ENCODE peak calls at places on chromosome 1, in ten cellular contexts. L is GM12878, T is transverse colon, E is H1, G is endothelial cell of umbilical vein, R is GM23338, J is breast epithelium, B is HCT116, U is Panc1, A is K562. C is an unnamed sample.

GRCh38 chr1:215835951-215836350 is 268.8 kb downstream of the KCTD3 start:
- DNase-seq in L (no peak), U (no peak), A (no peak), G (no peak), J (no peak), B (no peak), T (no peak), R (no peak), E (no peak), C (no peak)

GRCh38 chr1:24383381-24383940 is 30.1 kb downstream of the STPG1 start:
- DNase-seq in B (no peak), J (no peak), T (no peak), U (no peak), E (no peak), G (no peak), A (no peak), L (no peak), R (no peak), C (no peak)

GRCh38 chr1:27119270-27119618 is 35.7 kb downstream of the SLC9A1 start:
- DNase-seq in B (no peak), E (no peak), G (no peak), R (no peak), A (no peak), U (no peak), J (no peak), T (no peak), L (no peak), C (no peak)

GRCh38 chr1:96424882-96425281 is 296.7 kb upstream of the PTBP2 start:
- DNase-seq in G (no peak), R (no peak), U (no peak), A (no peak), J (no peak), B (no peak), E (no peak), L (no peak), T (no peak), C (no peak)

GRCh38 chr1:151720974-151721787 is at the start of gene RIIAD1:
- DNase-seq in L (no peak), B (no peak), A (no peak), E (no peak), T (no peak), U (no peak), G (no peak), R (peak; percentile 78), J (no peak), C (peak; percentile 41)

GRCh38 chr1:93738075-93738622 is 56.5 kb upstream of the BCAR3 start:
- DNase-seq in G (no peak), T (no peak), B (peak; percentile 77), R (no peak), E (no peak), A (no peak), L (no peak), U (no peak), J (no peak), C (no peak)

GRCh38 chr1:197958438-197958837 is 41.3 kb downstream of the LHX9 start:
- DNase-seq in B (no peak), R (no peak), A (peak; percentile 12), G (no peak), L (no peak), J (no peak), U (no peak), T (no peak), E (no peak), C (no peak)

GRCh38 chr1:225882699-225883615 is 777 bp upstream of the TMEM63A start:
- DNase-seq in A (peak; percentile 67), T (peak; percentile 61), B (no peak), L (no peak), J (no peak), G (peak; percentile 62), U (no peak), R (peak; percentile 65), E (no peak), C (peak; percentile 73)

GRCh38 chr1:162357681-162358266 is 18.9 kb downstream of the SPATA46 start:
- DNase-seq in A (peak; percentile 84), T (no peak), B (peak; percentile 18), L (no peak), J (no peak), G (peak; percentile 22), E (no peak), R (peak; percentile 88), U (no peak), C (no peak)

GRCh38 chr1:159012495-159012894 is 2.8 kb downstream of the IFI16 start:
- DNase-seq in B (no peak), E (no peak), U (no peak), T (peak; percentile 15), L (peak; percentile 58), A (no peak), R (no peak), J (no peak), G (peak; percentile 76), C (no peak)

GRCh38 chr1:36156329-36157114 is 562 bp downstream of the MAP7D1 start:
- DNase-seq in E (peak; percentile 86), R (peak; percentile 91), T (peak; percentile 67), A (peak; percentile 82), J (no peak), L (no peak), G (peak; percentile 82), B (no peak), U (no peak), C (peak; percentile 61)

GRCh38 chr1:45750298-45751038 is at the start of gene IPP:
- DNase-seq in A (peak; percentile 99), T (peak; percentile 97), B (peak; percentile 94), E (peak; percentile 97), U (peak; percentile 81), L (peak; percentile 90), J (peak; percentile 95), G (peak; percentile 99), R (peak; percentile 98), C (peak; percentile 97)
- TF ChIP-seq POLR2AphosphoS5 in A (peak; percentile 95), T (peak; percentile 94), B (peak; percentile 99), E (peak; percentile 72), U (peak; percentile 98), L (peak; percentile 92), J (peak; percentile 93), G (peak; percentile 99), R (peak; percentile 90), C (peak; percentile 99)

GRCh38 chr1:155934933-155935590 is 849 bp upstream of the KHDC4 start:
- DNase-seq in G (no peak), T (no peak), A (peak; percentile 47), E (no peak), U (no peak), L (no peak), J (no peak), R (peak; percentile 45), B (no peak), C (no peak)

GRCh38 chr1:155940993-155941844 is at the start of gene RXFP4:
- DNase-seq in J (no peak), U (peak; percentile 65), T (peak; percentile 87), R (no peak), L (no peak), G (peak; percentile 25), E (no peak), B (no peak), A (no peak), C (peak; percentile 67)

GRCh38 chr1:155941845-155942507 is 538 bp downstream of the RXFP4 start:
- DNase-seq in A (no peak), R (no peak), J (no peak), G (no peak), E (no peak), L (no peak), T (peak; percentile 41), U (no peak), B (no peak), C (no peak)

GRCh38 chr1:155940531-155940992 is 876 bp upstream of the RXFP4 start:
- DNase-seq in A (no peak), B (no peak), R (no peak), E (no peak), J (no peak), U (peak; percentile 36), T (peak; percentile 63), G (peak; percentile 84), L (no peak), C (peak; percentile 60)

DNA sequence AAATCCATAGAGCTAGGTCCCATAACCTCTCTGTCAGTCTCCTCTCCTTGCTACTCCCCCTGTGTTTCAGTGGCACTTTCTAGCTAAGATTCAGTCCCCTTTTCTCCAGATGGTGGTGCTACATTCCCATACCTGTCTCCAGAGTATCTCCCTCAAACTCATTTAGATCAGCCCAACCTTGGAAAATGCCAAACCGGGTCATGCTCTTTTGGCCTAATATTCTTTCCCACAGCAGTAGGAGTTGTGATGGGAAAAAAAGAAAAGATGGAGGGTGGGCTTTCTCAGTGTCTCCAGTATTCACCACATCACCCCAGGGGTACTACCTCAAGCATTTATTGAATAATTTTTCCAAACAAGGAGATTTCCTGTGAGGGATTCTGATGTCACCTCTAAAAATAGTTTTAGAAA is 3.2 kb upstream of the RXFP4 start:
- DNase-seq in A (peak; percentile 81), L (peak; percentile 50), J (no peak), B (peak; percentile 71), R (peak; percentile 86), U (peak; percentile 90), E (no peak), G (peak; percentile 84), T (no peak), C (no peak)
- H3K27ac ChIP-seq in A (no peak overlapping the region), L (no peak overlapping the region), J (peak overlapping the region; percentile 1), B (no peak overlapping the region), R (no peak overlapping the region), U (peak overlapping the region; percentile 73), E (no peak overlapping the region), G (peak overlapping the region; percentile 38), T (peak overlapping the region; percentile 9), C (peak overlapping the region; percentile 88)

GRCh38 chr1:231600461-231600976 is 26.1 kb upstream of the DISC1 start:
- DNase-seq in U (no peak), A (no peak), J (no peak), G (peak; percentile 7), B (no peak), L (no peak), T (no peak), E (no peak), R (no peak), C (no peak)
- TF ChIP-seq POLR2AphosphoS5 in U (no peak), A (no peak), J (no peak), G (no peak), B (no peak), L (no peak), T (no peak), E (no peak), R (no peak), C (no peak)

GRCh38 chr1:214447557-214447871 is 103.9 kb downstream of the PTPN14 start:
- DNase-seq in A (no peak), T (no peak), U (no peak), R (no peak), G (no peak), B (no peak), J (no peak), L (no peak), E (no peak), C (no peak)

GRCh38 chr1:214445846-214446614 is 105.4 kb downstream of the PTPN14 start:
- DNase-seq in A (no peak), T (no peak), B (peak; percentile 83), U (no peak), E (no peak), L (no peak), G (peak; percentile 49), R (no peak), J (no peak), C (no peak)

GRCh38 chr1:214445201-214445600 is 106.2 kb downstream of the PTPN14 start:
- DNase-seq in E (no peak), L (no peak), J (no peak), B (no peak), R (no peak), G (no peak), A (no peak), T (no peak), U (no peak), C (no peak)

GRCh38 chr1:214448536-214448935 is 102.9 kb downstream of the PTPN14 start:
- DNase-seq in R (peak; percentile 41), E (no peak), G (no peak), B (no peak), T (no peak), U (no peak), A (peak; percentile 13), J (no peak), L (no peak), C (no peak)

GRCh38 chr1:214446772-214447556 is 104.4 kb downstream of the PTPN14 start:
- DNase-seq in A (no peak), J (no peak), T (peak; percentile 11), U (peak; percentile 85), E (peak; percentile 62), B (peak; percentile 93), G (peak; percentile 88), L (no peak), R (peak; percentile 94), C (peak; percentile 62)
- H3K27ac ChIP-seq in A (no peak overlapping the region), J (peak overlapping the region; percentile 68), T (peak overlapping the region; percentile 30), U (peak overlapping the region; percentile 98), E (peak overlapping the region; percentile 86), B (peak overlapping the region; percentile 81), G (peak overlapping the region; percentile 88), L (no peak overlapping the region), R (peak overlapping the region; percentile 97), C (peak overlapping the region; percentile 20)